ENCODE peak calls at places on chromosomes 13 and 19, in seven cellular contexts. F is HFFc6, T is AG09319, D is cardiac muscle cell, M is KG1, L is amygdala, U is OCI-LY7. E is an unnamed sample.

GRCh38 chr19:507286-508203 is at the start of gene TPGS1:
- DNase-seq in F (peak), T (peak), D (peak), M (peak), L (peak), U (peak), E (peak)

GRCh38 chr19:18340237-18340989 is at the start of gene PGPEP1:
- DNase-seq in F (peak), T (no peak), D (peak), M (peak), L (peak), U (peak), E (peak)

GRCh38 chr19:18385675-18386542 is at the start of gene GDF15:
- DNase-seq in F (peak), T (peak), D (peak), M (no peak), L (no peak), U (peak), E (peak)

GRCh38 chr19:1567116-1567847 is 843 bp downstream of the MEX3D start:
- DNase-seq in F (peak), T (no peak), D (no peak), M (no peak), L (no peak), U (no peak), E (peak)

GRCh38 chr13:111187879-111188643 is 73.0 kb downstream of the ARHGEF7 start:
- DNase-seq in F (no peak), T (no peak), D (peak), M (no peak), L (no peak), U (no peak), E (peak)

GRCh38 chr13:99260216-99260615 is 2.0 kb upstream of the GPR18 start:
- DNase-seq in F (no peak), T (no peak), D (no peak), M (no peak), L (no peak), U (no peak), E (no peak)

GRCh38 chr13:30338331-30338851 is 31.0 kb upstream of the KATNAL1 start:
- DNase-seq in F (peak), T (no peak), D (no peak), M (no peak), L (no peak), U (no peak), E (no peak)

GRCh38 chr13:44726214-44726613 is 150.1 kb upstream of the TSC22D1 start:
- DNase-seq in F (peak), T (peak), D (no peak), M (no peak), L (no peak), U (no peak), E (no peak)

GRCh38 chr19:1130801-1131717 is 27.3 kb downstream of the GPX4 start:
- DNase-seq in F (no peak), T (no peak), D (no peak), M (no peak), L (no peak), U (peak), E (peak)

GRCh38 chr19:37907735-37908066 is 693 bp downstream of the SIPA1L3 start:
- DNase-seq in F (no peak), T (no peak), D (no peak), M (peak), L (no peak), U (no peak), E (peak)

GRCh38 chr13:35855531-35856019 is 275.6 kb downstream of the DCLK1 start:
- DNase-seq in F (no peak), T (no peak), D (no peak), M (no peak), L (no peak), U (no peak), E (peak)

GRCh38 chr13:33543089-33543459 is 257.5 kb upstream of the STARD13 start:
- DNase-seq in F (no peak), T (no peak), D (no peak), M (no peak), L (no peak), U (no peak), E (no peak)

GRCh38 chr19:20423381-20424207 is 142.0 kb downstream of the ZNF737 start:
- DNase-seq in F (no peak), T (peak), D (peak), M (peak), L (no peak), U (peak), E (peak)

GRCh38 chr19:45499196-45500180 is 1.2 kb downstream of the PPM1N start:
- DNase-seq in F (no peak), T (no peak), D (peak), M (no peak), L (no peak), U (peak), E (no peak)

GRCh38 chr13:28558567-28558966 is 63.6 kb upstream of the FLT1 start:
- DNase-seq in F (no peak), T (no peak), D (no peak), M (no peak), L (no peak), U (no peak), E (peak)

GRCh38 chr19:17079710-17080440 is 4.3 kb downstream of the MYO9B start:
- DNase-seq in F (peak), T (peak), D (peak), M (no peak), L (peak), U (peak), E (peak)

GRCh38 chr19:56966697-56967299 is 126.3 kb upstream of the PEG3 start:
- DNase-seq in F (no peak), T (no peak), D (no peak), M (no peak), L (no peak), U (no peak), E (no peak)

GRCh38 chr19:42275103-42275502 is 6.1 kb downstream of the CIC start:
- DNase-seq in F (no peak), T (no peak), D (no peak), M (no peak), L (no peak), U (no peak), E (no peak)

E was measured in lung microvascular endothelial cell.